ENCODE peak calls at places on chromosomes 3 and 15, in five cellular contexts. V, I, P, H and J are unnamed samples. For H3K9me3 and H3K36me3, the result is how much of the 10 kb centered on the place peaks cover.

GRCh38 chr3:165507576-165507975 is 311.4 kb upstream of the SLITRK3 start:
- DNase-seq in V (no peak), I (no peak), P (no peak), H (no peak), J (no peak)

GRCh38 chr3:180755553-180755952 is 76.3 kb upstream of the CCDC39 start:
- DNase-seq in V (no peak), I (no peak), P (no peak), H (no peak), J (no peak)

GRCh38 chr3:57088503-57088902 is 28.0 kb downstream of the SPATA12 start:
- DNase-seq in V (no peak), I (no peak), P (no peak), H (no peak), J (no peak)

GRCh38 chr15:91790826-91791225 is 62.7 kb upstream of the SLCO3A1 start:
- DNase-seq in V (peak), I (no peak), P (no peak), H (no peak), J (no peak)

GRCh38 chr3:16061491-16061890 is 113.0 kb upstream of the GALNT15 start:
- DNase-seq in V (no peak), I (no peak), P (no peak), H (no peak), J (no peak)

GRCh38 chr15:48565560-48566482 is 79.7 kb downstream of the FBN1 start:
- DNase-seq in V (no peak), I (no peak), P (no peak), H (no peak), J (no peak)

GRCh38 chr15:67828969-67829646 is 3.8 kb downstream of the SKOR1 start:
- DNase-seq in V (no peak), I (no peak), P (no peak), H (no peak), J (no peak)

GRCh38 chr15:78944202-78944625 is 632 bp downstream of the CTSH start:
- DNase-seq in V (no peak), I (no peak), P (no peak), H (no peak), J (no peak)

GRCh38 chr3:41662288-41662687 is 299.6 kb downstream of the ULK4 start:
- DNase-seq in V (no peak), I (no peak), P (no peak), H (no peak), J (no peak)

DNA sequence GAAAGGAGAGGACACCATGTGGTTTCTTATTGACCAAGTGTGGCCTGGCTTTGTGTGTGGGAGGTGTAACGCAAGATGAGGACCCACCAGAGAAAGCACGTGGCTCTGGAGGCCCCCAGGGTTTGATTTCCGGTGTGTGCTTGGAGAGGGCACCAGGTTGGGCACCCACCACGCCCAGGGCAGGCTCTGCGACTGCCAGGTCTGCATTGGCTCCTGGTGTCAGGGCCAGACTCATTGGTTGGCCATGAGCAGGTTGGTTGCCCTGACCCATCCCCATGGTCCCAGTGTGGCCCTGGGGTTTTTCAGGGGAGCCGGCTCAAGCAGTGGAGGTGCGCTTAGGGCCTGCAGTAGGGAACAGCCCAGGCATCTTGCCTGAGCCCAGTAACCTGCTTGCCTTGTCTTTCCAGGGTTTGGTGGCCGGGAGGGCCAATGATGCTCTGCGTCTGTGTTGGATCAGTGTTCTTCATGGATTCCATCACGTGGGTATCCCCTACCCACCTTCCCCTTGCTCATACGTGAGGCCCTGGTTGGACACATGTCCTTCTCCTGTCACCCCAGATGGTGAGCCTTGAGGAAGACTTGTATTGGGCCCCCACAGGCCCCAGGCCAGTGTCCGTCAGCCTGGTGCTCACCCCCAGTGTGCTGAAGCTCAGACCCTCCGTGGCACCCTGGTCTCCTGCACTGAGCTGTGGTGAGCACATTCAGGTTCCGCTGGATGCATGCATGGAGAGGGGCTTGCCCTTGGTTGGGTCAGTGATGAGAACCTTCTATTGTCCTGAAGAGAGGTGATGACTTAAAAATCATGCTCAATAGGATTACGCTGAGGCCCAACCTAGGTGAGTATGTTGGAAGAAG is 193.9 kb downstream of the UBE3A start:
- DNase-seq in V (peak), I (no peak), P (no peak), H (peak), J (no peak)
- H3K9me3 ChIP-seq in V (under half), I (under half), P (half or more), H (under half), J (under half)

GRCh38 chr15:86138798-86139197 is 59.1 kb downstream of the AGBL1 start:
- DNase-seq in V (no peak), I (no peak), P (no peak), H (no peak), J (no peak)
- H3K27ac ChIP-seq in V (no peak), I (no peak), P (no peak), H (no peak), J (no peak)

DNA sequence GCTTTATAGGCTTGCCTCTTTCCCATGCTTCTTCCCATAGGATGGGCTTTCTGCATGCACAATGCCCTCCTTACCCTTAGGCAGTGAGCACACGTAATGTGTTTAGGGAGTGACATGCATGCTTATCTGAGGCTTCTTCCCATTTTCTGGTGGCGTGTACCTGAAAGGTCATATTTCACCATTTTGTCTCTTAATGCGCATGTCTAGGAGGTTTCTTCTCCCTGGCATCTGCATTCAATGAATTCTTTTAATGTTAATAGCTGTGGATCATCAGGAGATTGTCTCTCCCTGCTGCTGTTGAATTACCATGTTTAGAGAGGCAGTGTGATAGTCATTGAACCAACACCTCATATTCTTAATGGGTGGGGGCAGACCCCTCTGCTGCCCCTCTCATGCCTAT is 205.6 kb upstream of the SGO1 start:
- DNase-seq in V (no peak), I (no peak), P (no peak), H (no peak), J (no peak)
- H3K36me3 ChIP-seq in V (under half), I (under half), P (under half), H (under half), J (under half)

GRCh38 chr15:58509556-58509955 is 77.8 kb downstream of the LIPC start:
- DNase-seq in V (no peak), I (no peak), P (no peak), H (no peak), J (no peak)
- H3K9me3 ChIP-seq in V (under half), I (under half), P (under half), H (under half), J (under half)

GRCh38 chr3:188345223-188345622 is 191.3 kb downstream of the LPP start:
- DNase-seq in V (no peak), I (no peak), P (no peak), H (no peak), J (no peak)
- H3K27ac ChIP-seq in V (peak), I (no peak), P (peak), H (no peak), J (no peak)

GRCh38 chr3:184335291-184335660 is 2.1 kb upstream of the FAM131A start:
- DNase-seq in V (no peak), I (no peak), P (no peak), H (no peak), J (no peak)
- H3K36me3 ChIP-seq in V (under half), I (under half), P (under half), H (under half), J (under half)

GRCh38 chr3:9646800-9647152 is 2.5 kb upstream of the MTMR14 start:
- DNase-seq in V (no peak), I (no peak), P (no peak), H (no peak), J (no peak)
- H3K9me3 ChIP-seq in V (under half), I (under half), P (under half), H (under half), J (under half)